ENCODE peak calls at places on chromosomes 16 and 17, in six cellular contexts. Y is fibroblast of lung, U is GM23338, F is neural progenitor cell, R is prostate gland, S is left lung. K is an unnamed sample. For H3K36me3 and H3K4me1, the result is how much of the 10 kb centered on the place peaks cover.

GRCh38 chr16:88387941-88388627 is 5.3 kb downstream of the ZNF469 start:
- DNase-seq in F (peak), Y (peak), S (peak), U (peak), R (peak), K (peak)

GRCh38 chr16:86117756-86118155 is 218.8 kb downstream of the IRF8 start:
- DNase-seq in U (no peak), F (peak), R (no peak), S (no peak), Y (no peak), K (peak)

GRCh38 chr16:79008869-79009179 is 591.7 kb downstream of the MAF start:
- DNase-seq in F (no peak), U (no peak), S (no peak), Y (no peak), R (no peak), K (no peak)

GRCh38 chr17:77356109-77356689 is 215.4 kb downstream of the SEC14L1 start:
- DNase-seq in R (no peak), Y (no peak), S (peak), F (no peak), U (no peak), K (peak)

GRCh38 chr17:61408151-61409041 is 8.8 kb downstream of the TBX2 start:
- DNase-seq in R (no peak), U (no peak), Y (peak), F (peak), S (peak), K (peak)

GRCh38 chr17:77924757-77925336 is 33.7 kb upstream of the TNRC6C start:
- DNase-seq in F (peak), R (no peak), Y (peak), U (peak), S (no peak), K (peak)

GRCh38 chr16:81601601-81602251 is 157.1 kb downstream of the CMIP start:
- DNase-seq in Y (peak), S (no peak), R (peak), U (no peak), F (no peak), K (peak)

GRCh38 chr16:177394-177822 is 928 bp downstream of the HBA1 start:
- DNase-seq in S (no peak), F (peak), U (no peak), R (no peak), Y (peak), K (peak)

GRCh38 chr16:56950455-56950854 is 11.3 kb upstream of the CETP start:
- DNase-seq in R (no peak), U (no peak), Y (no peak), S (no peak), F (no peak), K (no peak)

GRCh38 chr16:56947604-56947995 is 14.2 kb upstream of the CETP start:
- DNase-seq in R (no peak), F (no peak), Y (no peak), S (no peak), U (no peak), K (no peak)

GRCh38 chr16:56950051-56950450 is 11.7 kb upstream of the CETP start:
- DNase-seq in R (no peak), Y (no peak), S (no peak), F (no peak), U (no peak), K (no peak)

GRCh38 chr16:56946767-56947603 is 14.8 kb upstream of the CETP start:
- DNase-seq in R (no peak), F (no peak), S (no peak), Y (no peak), U (no peak), K (no peak)

GRCh38 chr16:56948234-56948633 is 13.5 kb upstream of the CETP start:
- DNase-seq in F (no peak), U (no peak), S (no peak), Y (no peak), R (no peak), K (no peak)
- H3K36me3 ChIP-seq in F (under half), U (under half), S (half or more), Y (under half), R (under half), K (under half)

DNA sequence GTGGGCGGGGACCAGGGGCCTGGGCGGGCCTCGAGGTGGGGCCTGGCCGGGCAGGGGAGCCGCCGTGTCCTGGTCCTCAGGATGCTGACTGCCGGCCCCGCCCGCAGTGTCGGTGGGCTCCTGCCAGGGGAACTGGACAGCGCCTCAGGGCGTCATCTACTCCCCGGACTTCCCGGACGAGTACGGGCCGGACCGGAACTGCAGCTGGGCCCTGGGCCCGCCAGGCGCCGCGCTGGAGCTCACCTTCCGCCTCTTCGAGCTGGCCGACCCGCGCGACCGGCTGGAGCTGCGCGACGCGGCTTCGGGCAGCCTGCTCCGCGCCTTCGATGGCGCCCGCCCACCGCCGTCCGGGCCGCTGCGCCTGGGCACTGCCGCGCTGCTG is 2.4 kb upstream of the PAQR4 start:
- DNase-seq in F (peak), S (no peak), R (no peak), Y (no peak), U (peak), K (peak)
- H3K4me1 ChIP-seq in F (under half), S (half or more), R (under half), Y (under half), U (under half), K (under half)

GRCh38 chr16:30079480-30079879 is 3.7 kb downstream of the PPP4C start:
- DNase-seq in U (no peak), Y (no peak), R (no peak), F (no peak), S (no peak), K (peak)
- TF ChIP-seq CTCF in U (no peak), Y (no peak), R (no peak), F (no peak), S (no peak), K (no peak)

GRCh38 chr16:8900343-8900742 is 18.2 kb downstream of the LITAFD start:
- DNase-seq in Y (no peak), F (no peak), U (no peak), R (no peak), S (no peak), K (no peak)
- H3K36me3 ChIP-seq in Y (under half), F (under half), U (half or more), R (under half), S (half or more), K (half or more)

GRCh38 chr17:48614904-48615211 is 234 bp downstream of the HOXB8 start:
- DNase-seq in F (no peak), R (no peak), Y (peak), S (no peak), U (no peak), K (no peak)
- H3K4me1 ChIP-seq in F (under half), R (under half), Y (under half), S (half or more), U (under half), K (under half)